ENCODE peak calls at places on chromosome 9, in ten cellular contexts. O, K, E, L, J, N, H, I, D and Q are unnamed samples.

GRCh38 chr9:34218452-34218851 is 39.6 kb downstream of the UBAP1 start:
- DNase-seq in O (no peak), K (no peak), E (no peak), L (no peak), J (no peak), N (no peak), H (no peak), I (no peak), D (no peak), Q (no peak)

GRCh38 chr9:21081999-21082398 is 4.3 kb upstream of the IFNB1 start:
- DNase-seq in O (no peak), K (no peak), E (no peak), L (no peak), J (no peak), N (no peak), H (no peak), I (no peak), D (no peak), Q (no peak)

GRCh38 chr9:94511943-94512265 is 43.0 kb upstream of the PCAT7 start:
- DNase-seq in O (no peak), K (no peak), E (no peak), L (no peak), J (no peak), N (no peak), H (no peak), I (no peak), D (no peak), Q (no peak)

GRCh38 chr9:125985998-125986655 is 239.0 kb downstream of the PBX3 start:
- DNase-seq in O (no peak), K (no peak), E (no peak), L (no peak), J (no peak), N (no peak), H (no peak), I (no peak), D (no peak), Q (peak)

GRCh38 chr9:89359018-89359417 is 40.7 kb downstream of the SECISBP2 start:
- DNase-seq in O (no peak), K (peak), E (no peak), L (no peak), J (peak), N (no peak), H (no peak), I (no peak), D (no peak), Q (no peak)

GRCh38 chr9:37144762-37145161 is 24.4 kb downstream of the ZCCHC7 start:
- DNase-seq in O (no peak), K (peak), E (peak), L (no peak), J (peak), N (no peak), H (peak), I (peak), D (peak), Q (no peak)

GRCh38 chr9:121226186-121226585 is 24.5 kb upstream of the RAB14 start:
- DNase-seq in O (no peak), K (no peak), E (peak), L (no peak), J (peak), N (peak), H (no peak), I (no peak), D (peak), Q (no peak)

GRCh38 chr9:25602366-25603044 is 75.7 kb downstream of the TUSC1 start:
- DNase-seq in O (peak), K (no peak), E (no peak), L (no peak), J (no peak), N (no peak), H (no peak), I (no peak), D (no peak), Q (no peak)

GRCh38 chr9:109311731-109312130 is 9.1 kb downstream of the EPB41L4B start:
- DNase-seq in O (no peak), K (no peak), E (peak), L (no peak), J (no peak), N (peak), H (no peak), I (peak), D (no peak), Q (no peak)

GRCh38 chr9:99736291-99736690 is 85.4 kb upstream of the NR4A3 start:
- DNase-seq in O (no peak), K (no peak), E (peak), L (no peak), J (no peak), N (no peak), H (no peak), I (no peak), D (no peak), Q (no peak)

GRCh38 chr9:92934321-92934720 is 13.0 kb upstream of the FGD3 start:
- DNase-seq in O (no peak), K (no peak), E (no peak), L (no peak), J (no peak), N (no peak), H (no peak), I (no peak), D (no peak), Q (no peak)

GRCh38 chr9:15509931-15510788 is 610 bp downstream of the PSIP1 start:
- DNase-seq in O (peak), K (peak), E (peak), L (no peak), J (peak), N (no peak), H (peak), I (peak), D (no peak), Q (no peak)

GRCh38 chr9:89941875-89942274 is 337.1 kb downstream of the GADD45G start:
- DNase-seq in O (no peak), K (no peak), E (peak), L (no peak), J (peak), N (peak), H (no peak), I (no peak), D (no peak), Q (no peak)

GRCh38 chr9:18195223-18195622 is 278.7 kb upstream of the ADAMTSL1 start:
- DNase-seq in O (no peak), K (no peak), E (no peak), L (no peak), J (no peak), N (no peak), H (no peak), I (no peak), D (no peak), Q (no peak)

GRCh38 chr9:97474373-97474925 is 27.0 kb upstream of the TMOD1 start:
- DNase-seq in O (no peak), K (no peak), E (peak), L (no peak), J (peak), N (no peak), H (no peak), I (no peak), D (peak), Q (no peak)

GRCh38 chr9:20217596-20217995 is 404.7 kb downstream of the MLLT3 start:
- DNase-seq in O (no peak), K (no peak), E (no peak), L (no peak), J (no peak), N (no peak), H (no peak), I (no peak), D (no peak), Q (no peak)

GRCh38 chr9:18543406-18543965 is 69.5 kb downstream of the ADAMTSL1 start:
- DNase-seq in O (no peak), K (no peak), E (peak), L (no peak), J (peak), N (peak), H (no peak), I (no peak), D (peak), Q (no peak)

GRCh38 chr9:34985311-34985899 is 4.1 kb upstream of the DNAJB5 start:
- DNase-seq in O (peak), K (peak), E (peak), L (no peak), J (peak), N (peak), H (peak), I (no peak), D (peak), Q (no peak)

GRCh38 chr9:85522459-85523092 is 219.2 kb downstream of the AGTPBP1 start:
- DNase-seq in O (peak), K (peak), E (peak), L (no peak), J (peak), N (peak), H (peak), I (peak), D (no peak), Q (no peak)

GRCh38 chr9:28105001-28105400 is 531.7 kb upstream of the C9orf72 start:
- DNase-seq in O (no peak), K (no peak), E (no peak), L (no peak), J (no peak), N (no peak), H (no peak), I (no peak), D (no peak), Q (no peak)

GRCh38 chr9:121360975-121361374 is 9.1 kb downstream of the STOM start:
- DNase-seq in O (no peak), K (no peak), E (peak), L (no peak), J (peak), N (peak), H (no peak), I (no peak), D (peak), Q (no peak)

GRCh38 chr9:131409458-131409992 is 15.6 kb downstream of the PRRC2B start:
- DNase-seq in O (no peak), K (no peak), E (no peak), L (no peak), J (no peak), N (no peak), H (no peak), I (no peak), D (no peak), Q (no peak)

GRCh38 chr9:73869261-73869660 is 627.9 kb upstream of the RORB start:
- DNase-seq in O (no peak), K (peak), E (peak), L (no peak), J (peak), N (peak), H (no peak), I (peak), D (peak), Q (no peak)

GRCh38 chr9:133862585-133863041 is 124.5 kb upstream of the SARDH start:
- DNase-seq in O (no peak), K (no peak), E (no peak), L (peak), J (no peak), N (no peak), H (no peak), I (no peak), D (no peak), Q (no peak)

GRCh38 chr9:118162711-118163110 is 458.5 kb downstream of the TLR4 start:
- DNase-seq in O (no peak), K (no peak), E (no peak), L (no peak), J (no peak), N (no peak), H (no peak), I (no peak), D (no peak), Q (no peak)

GRCh38 chr9:14522627-14523379 is 170.4 kb downstream of the ZDHHC21 start:
- DNase-seq in O (no peak), K (no peak), E (no peak), L (no peak), J (no peak), N (no peak), H (no peak), I (no peak), D (no peak), Q (no peak)

GRCh38 chr9:79120533-79121315 is 451.0 kb upstream of the TLE4 start:
- DNase-seq in O (peak), K (no peak), E (no peak), L (no peak), J (no peak), N (no peak), H (no peak), I (no peak), D (no peak), Q (no peak)

GRCh38 chr9:14903040-14903439 is 7.2 kb downstream of the FREM1 start:
- DNase-seq in O (no peak), K (no peak), E (no peak), L (no peak), J (no peak), N (no peak), H (no peak), I (no peak), D (no peak), Q (no peak)

GRCh38 chr9:127825319-127826051 is 22.8 kb downstream of the FPGS start:
- DNase-seq in O (peak), K (peak), E (no peak), L (no peak), J (no peak), N (no peak), H (peak), I (no peak), D (no peak), Q (no peak)
- TF ChIP-seq CTCF in O (peak), K (peak), E (peak), L (no peak), J (peak), N (no peak), H (peak), I (peak), D (peak), Q (peak)

GRCh38 chr9:111897831-111898144 is 1.2 kb downstream of the UGCG start:
- DNase-seq in O (no peak), K (no peak), E (peak), L (no peak), J (peak), N (no peak), H (no peak), I (peak), D (peak), Q (no peak)

GRCh38 chr9:111895996-111896941 is at the start of gene UGCG:
- DNase-seq in O (peak), K (peak), E (peak), L (peak), J (peak), N (peak), H (peak), I (peak), D (peak), Q (peak)

GRCh38 chr9:111898331-111899096 is 1.9 kb downstream of the UGCG start:
- DNase-seq in O (no peak), K (no peak), E (peak), L (no peak), J (no peak), N (no peak), H (no peak), I (no peak), D (no peak), Q (no peak)

GRCh38 chr9:111900081-111900805 is 3.6 kb downstream of the UGCG start:
- DNase-seq in O (no peak), K (no peak), E (peak), L (no peak), J (no peak), N (no peak), H (no peak), I (no peak), D (no peak), Q (no peak)

GRCh38 chr9:111896942-111897830 is 572 bp downstream of the UGCG start:
- DNase-seq in O (peak), K (no peak), E (peak), L (peak), J (peak), N (peak), H (peak), I (peak), D (peak), Q (peak)
- TF ChIP-seq CTCF in O (no peak), K (peak), E (no peak), L (peak), J (peak), N (no peak), H (no peak), I (peak), D (peak), Q (peak)

GRCh38 chr9:130358928-130359327 is 85.8 kb upstream of the ASS1 start:
- DNase-seq in O (no peak), K (no peak), E (no peak), L (no peak), J (no peak), N (no peak), H (no peak), I (no peak), D (no peak), Q (no peak)

GRCh38 chr9:130361873-130362362 is 82.8 kb upstream of the ASS1 start:
- DNase-seq in O (no peak), K (no peak), E (no peak), L (no peak), J (no peak), N (no peak), H (no peak), I (no peak), D (no peak), Q (no peak)

GRCh38 chr9:130360672-130361071 is 84.1 kb upstream of the ASS1 start:
- DNase-seq in O (no peak), K (no peak), E (no peak), L (no peak), J (no peak), N (no peak), H (no peak), I (no peak), D (no peak), Q (no peak)

GRCh38 chr9:130356877-130357584 is 87.7 kb upstream of the ASS1 start:
- DNase-seq in O (no peak), K (no peak), E (no peak), L (no peak), J (no peak), N (no peak), H (no peak), I (no peak), D (no peak), Q (no peak)

GRCh38 chr9:130359819-130360218 is 84.9 kb upstream of the ASS1 start:
- DNase-seq in O (no peak), K (peak), E (no peak), L (no peak), J (no peak), N (no peak), H (no peak), I (no peak), D (no peak), Q (no peak)
- TF ChIP-seq CTCF in O (no peak), K (peak), E (no peak), L (no peak), J (no peak), N (no peak), H (no peak), I (no peak), D (no peak), Q (no peak)

GRCh38 chr9:24242599-24242998 is 303.1 kb downstream of the IZUMO3 start:
- DNase-seq in O (no peak), K (no peak), E (no peak), L (no peak), J (no peak), N (no peak), H (no peak), I (no peak), D (no peak), Q (no peak)

GRCh38 chr9:24245988-24246387 is 299.7 kb downstream of the IZUMO3 start:
- DNase-seq in O (no peak), K (peak), E (peak), L (no peak), J (peak), N (peak), H (no peak), I (no peak), D (peak), Q (no peak)
- TF ChIP-seq CTCF in O (peak), K (peak), E (peak), L (peak), J (no peak), N (peak), H (peak), I (peak), D (peak), Q (peak)

DNA sequence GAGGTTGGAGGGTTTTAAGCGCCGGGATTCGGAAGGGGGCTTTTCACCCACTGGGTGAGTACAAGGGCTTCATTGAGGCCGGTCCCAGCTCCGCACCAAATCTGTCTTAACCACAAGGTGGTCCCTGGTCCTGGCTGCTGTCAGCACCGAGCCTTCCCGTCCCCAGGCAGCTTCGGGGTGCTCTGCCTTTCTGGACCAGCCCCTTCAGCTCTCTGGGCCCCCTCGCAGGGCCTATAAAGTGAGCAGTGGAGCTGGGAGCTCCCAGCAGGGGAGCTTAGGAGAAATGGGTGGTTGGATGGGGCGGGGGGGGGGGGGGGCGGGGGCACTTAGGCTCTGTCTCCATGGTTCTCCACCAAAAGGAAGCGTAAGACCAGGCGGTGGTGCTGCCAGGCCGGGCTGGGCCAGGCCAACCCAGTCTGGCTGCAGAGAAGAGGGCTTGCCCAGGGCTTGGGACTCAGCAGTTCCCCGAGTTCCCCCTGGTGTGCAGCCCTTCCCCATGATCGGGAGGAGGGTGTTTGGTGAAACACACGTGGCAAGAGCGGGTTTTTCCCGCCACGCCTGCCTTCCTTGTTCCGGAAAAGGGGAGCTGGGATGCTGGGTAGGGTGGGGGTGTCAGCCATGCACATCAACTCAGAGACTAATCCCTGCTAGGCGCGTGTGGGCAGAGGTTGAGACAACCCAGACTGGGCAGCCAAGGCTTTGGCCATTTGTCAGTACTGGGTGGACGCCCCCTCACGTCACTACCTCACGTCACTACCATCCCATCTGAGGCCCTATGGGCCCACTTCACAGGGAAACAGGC is 32.7 kb downstream of the PRRX2 start:
- DNase-seq in O (no peak), K (peak), E (no peak), L (peak), J (peak), N (no peak), H (no peak), I (no peak), D (peak), Q (no peak)
- TF ChIP-seq CTCF in O (no peak), K (no peak), E (no peak), L (no peak), J (no peak), N (no peak), H (no peak), I (no peak), D (no peak), Q (no peak)

GRCh38 chr9:4048441-4048840 is 251.4 kb downstream of the GLIS3 start:
- DNase-seq in O (no peak), K (peak), E (peak), L (no peak), J (peak), N (no peak), H (no peak), I (no peak), D (peak), Q (no peak)
- TF ChIP-seq CTCF in O (no peak), K (peak), E (peak), L (peak), J (peak), N (peak), H (no peak), I (no peak), D (peak), Q (peak)